ENCODE peak calls at places on chromosome 7, in ten cellular contexts. One of them, this sample, is unnamed.

GRCh38 chr7:151167197-151167911 is at the start of gene GBX1:
- DNase-seq in ovary: peak
- DNase-seq in glutamatergic neuron: peak
- DNase-seq in nephron progenitor cell: peak
- DNase-seq in HFF-Myc: no peak
- DNase-seq in COR-L47: peak
- DNase-seq in NCI-H1105 treated with DMSO at 0.1 percent for 48 hours: no peak
- DNase-seq in occipital lobe: no peak
- DNase-seq in neural crest cell: peak
- DNase-seq in left ventricle myocardium inferior: no peak
- DNase-seq in this sample: no peak

GRCh38 chr7:46651561-46652088 is 730.6 kb upstream of the IGFBP3 start:
- DNase-seq in ovary: no peak
- DNase-seq in glutamatergic neuron: no peak
- DNase-seq in nephron progenitor cell: no peak
- DNase-seq in HFF-Myc: no peak
- DNase-seq in COR-L47: no peak
- DNase-seq in NCI-H1105 treated with DMSO at 0.1 percent for 48 hours: no peak
- DNase-seq in occipital lobe: no peak
- DNase-seq in neural crest cell: no peak
- DNase-seq in left ventricle myocardium inferior: no peak
- DNase-seq in this sample: no peak

GRCh38 chr7:110841840-110842579 is 248.9 kb upstream of the LRRN3 start:
- DNase-seq in ovary: no peak
- DNase-seq in glutamatergic neuron: peak
- DNase-seq in nephron progenitor cell: peak
- DNase-seq in HFF-Myc: no peak
- DNase-seq in COR-L47: no peak
- DNase-seq in NCI-H1105 treated with DMSO at 0.1 percent for 48 hours: no peak
- DNase-seq in occipital lobe: no peak
- DNase-seq in neural crest cell: no peak
- DNase-seq in left ventricle myocardium inferior: no peak
- DNase-seq in this sample: no peak

GRCh38 chr7:32142649-32143048 is 72.4 kb upstream of the PDE1C start:
- DNase-seq in ovary: no peak
- DNase-seq in glutamatergic neuron: no peak
- DNase-seq in nephron progenitor cell: no peak
- DNase-seq in HFF-Myc: no peak
- DNase-seq in COR-L47: no peak
- DNase-seq in NCI-H1105 treated with DMSO at 0.1 percent for 48 hours: no peak
- DNase-seq in occipital lobe: no peak
- DNase-seq in neural crest cell: no peak
- DNase-seq in left ventricle myocardium inferior: no peak
- DNase-seq in this sample: no peak

GRCh38 chr7:2687338-2687869 is 598 bp upstream of the AMZ1 start:
- DNase-seq in ovary: no peak
- DNase-seq in glutamatergic neuron: no peak
- DNase-seq in nephron progenitor cell: no peak
- DNase-seq in HFF-Myc: no peak
- DNase-seq in COR-L47: no peak
- DNase-seq in NCI-H1105 treated with DMSO at 0.1 percent for 48 hours: peak
- DNase-seq in occipital lobe: no peak
- DNase-seq in neural crest cell: no peak
- DNase-seq in left ventricle myocardium inferior: no peak
- DNase-seq in this sample: no peak

GRCh38 chr7:149606826-149607225 is 109.2 kb upstream of the ZNF746 start:
- DNase-seq in ovary: no peak
- DNase-seq in glutamatergic neuron: no peak
- DNase-seq in nephron progenitor cell: no peak
- DNase-seq in HFF-Myc: no peak
- DNase-seq in COR-L47: no peak
- DNase-seq in NCI-H1105 treated with DMSO at 0.1 percent for 48 hours: no peak
- DNase-seq in occipital lobe: no peak
- DNase-seq in neural crest cell: no peak
- DNase-seq in left ventricle myocardium inferior: no peak
- DNase-seq in this sample: no peak

GRCh38 chr7:122602800-122603199 is 96.1 kb downstream of the RNF133 start:
- DNase-seq in ovary: no peak
- DNase-seq in glutamatergic neuron: no peak
- DNase-seq in nephron progenitor cell: no peak
- DNase-seq in HFF-Myc: no peak
- DNase-seq in COR-L47: no peak
- DNase-seq in NCI-H1105 treated with DMSO at 0.1 percent for 48 hours: peak
- DNase-seq in occipital lobe: no peak
- DNase-seq in neural crest cell: no peak
- DNase-seq in left ventricle myocardium inferior: no peak
- DNase-seq in this sample: no peak

GRCh38 chr7:40658731-40659130 is 523.9 kb downstream of the SUGCT start:
- DNase-seq in ovary: no peak
- DNase-seq in glutamatergic neuron: no peak
- DNase-seq in nephron progenitor cell: no peak
- DNase-seq in HFF-Myc: no peak
- DNase-seq in COR-L47: no peak
- DNase-seq in NCI-H1105 treated with DMSO at 0.1 percent for 48 hours: no peak
- DNase-seq in occipital lobe: no peak
- DNase-seq in neural crest cell: no peak
- DNase-seq in left ventricle myocardium inferior: no peak
- DNase-seq in this sample: no peak

GRCh38 chr7:128809363-128809762 is 17.6 kb downstream of the CCDC136 start:
- DNase-seq in ovary: no peak
- DNase-seq in glutamatergic neuron: no peak
- DNase-seq in nephron progenitor cell: no peak
- DNase-seq in HFF-Myc: no peak
- DNase-seq in COR-L47: peak
- DNase-seq in NCI-H1105 treated with DMSO at 0.1 percent for 48 hours: no peak
- DNase-seq in occipital lobe: no peak
- DNase-seq in neural crest cell: no peak
- DNase-seq in left ventricle myocardium inferior: no peak
- DNase-seq in this sample: no peak

GRCh38 chr7:123538189-123538714 is 3.9 kb upstream of the IQUB start:
- DNase-seq in ovary: no peak
- DNase-seq in glutamatergic neuron: no peak
- DNase-seq in nephron progenitor cell: no peak
- DNase-seq in HFF-Myc: peak
- DNase-seq in COR-L47: no peak
- DNase-seq in NCI-H1105 treated with DMSO at 0.1 percent for 48 hours: no peak
- DNase-seq in occipital lobe: no peak
- DNase-seq in neural crest cell: no peak
- DNase-seq in left ventricle myocardium inferior: no peak
- DNase-seq in this sample: no peak

GRCh38 chr7:107147464-107148214 is 21.2 kb upstream of the HBP1 start:
- DNase-seq in ovary: no peak
- DNase-seq in glutamatergic neuron: peak
- DNase-seq in nephron progenitor cell: no peak
- DNase-seq in HFF-Myc: no peak
- DNase-seq in COR-L47: no peak
- DNase-seq in NCI-H1105 treated with DMSO at 0.1 percent for 48 hours: peak
- DNase-seq in occipital lobe: no peak
- DNase-seq in neural crest cell: no peak
- DNase-seq in left ventricle myocardium inferior: no peak
- DNase-seq in this sample: no peak

GRCh38 chr7:73725703-73726466 is 6.4 kb upstream of the STX1A start:
- DNase-seq in ovary: peak
- DNase-seq in glutamatergic neuron: peak
- DNase-seq in nephron progenitor cell: peak
- DNase-seq in HFF-Myc: peak
- DNase-seq in COR-L47: peak
- DNase-seq in NCI-H1105 treated with DMSO at 0.1 percent for 48 hours: peak
- DNase-seq in occipital lobe: peak
- DNase-seq in neural crest cell: peak
- DNase-seq in left ventricle myocardium inferior: peak
- DNase-seq in this sample: peak

GRCh38 chr7:100570954-100571828 is 2.5 kb downstream of the SAP25 start:
- DNase-seq in ovary: no peak
- DNase-seq in glutamatergic neuron: no peak
- DNase-seq in nephron progenitor cell: peak
- DNase-seq in HFF-Myc: no peak
- DNase-seq in COR-L47: no peak
- DNase-seq in NCI-H1105 treated with DMSO at 0.1 percent for 48 hours: no peak
- DNase-seq in occipital lobe: no peak
- DNase-seq in neural crest cell: no peak
- DNase-seq in left ventricle myocardium inferior: no peak
- DNase-seq in this sample: no peak

GRCh38 chr7:3861371-3861770 is 560.3 kb downstream of the SDK1 start:
- DNase-seq in ovary: no peak
- DNase-seq in glutamatergic neuron: no peak
- DNase-seq in nephron progenitor cell: no peak
- DNase-seq in HFF-Myc: no peak
- DNase-seq in COR-L47: no peak
- DNase-seq in NCI-H1105 treated with DMSO at 0.1 percent for 48 hours: no peak
- DNase-seq in occipital lobe: no peak
- DNase-seq in neural crest cell: no peak
- DNase-seq in left ventricle myocardium inferior: no peak
- DNase-seq in this sample: no peak

GRCh38 chr7:38539477-38540081 is 91.6 kb downstream of the AMPH start:
- DNase-seq in ovary: no peak
- DNase-seq in glutamatergic neuron: no peak
- DNase-seq in nephron progenitor cell: no peak
- DNase-seq in HFF-Myc: no peak
- DNase-seq in COR-L47: no peak
- DNase-seq in NCI-H1105 treated with DMSO at 0.1 percent for 48 hours: no peak
- DNase-seq in occipital lobe: no peak
- DNase-seq in neural crest cell: no peak
- DNase-seq in left ventricle myocardium inferior: no peak
- DNase-seq in this sample: no peak

GRCh38 chr7:92740713-92741126 is 95.7 kb downstream of the CDK6 start:
- DNase-seq in ovary: no peak
- DNase-seq in glutamatergic neuron: no peak
- DNase-seq in nephron progenitor cell: no peak
- DNase-seq in HFF-Myc: no peak
- DNase-seq in COR-L47: no peak
- DNase-seq in NCI-H1105 treated with DMSO at 0.1 percent for 48 hours: no peak
- DNase-seq in occipital lobe: no peak
- DNase-seq in neural crest cell: no peak
- DNase-seq in left ventricle myocardium inferior: no peak
- DNase-seq in this sample: no peak

GRCh38 chr7:159140170-159140910 is 4.3 kb downstream of the VIPR2 start:
- DNase-seq in ovary: peak
- DNase-seq in glutamatergic neuron: no peak
- DNase-seq in nephron progenitor cell: no peak
- DNase-seq in HFF-Myc: no peak
- DNase-seq in COR-L47: no peak
- DNase-seq in NCI-H1105 treated with DMSO at 0.1 percent for 48 hours: no peak
- DNase-seq in occipital lobe: no peak
- DNase-seq in neural crest cell: no peak
- DNase-seq in left ventricle myocardium inferior: no peak
- DNase-seq in this sample: no peak

GRCh38 chr7:133320887-133321286 is 68.0 kb downstream of the EXOC4 start:
- DNase-seq in ovary: no peak
- DNase-seq in glutamatergic neuron: no peak
- DNase-seq in nephron progenitor cell: no peak
- DNase-seq in HFF-Myc: no peak
- DNase-seq in COR-L47: no peak
- DNase-seq in NCI-H1105 treated with DMSO at 0.1 percent for 48 hours: no peak
- DNase-seq in occipital lobe: no peak
- DNase-seq in neural crest cell: no peak
- DNase-seq in left ventricle myocardium inferior: no peak
- DNase-seq in this sample: no peak

GRCh38 chr7:111730476-111731300 is 168.4 kb upstream of the IMMP2L start:
- DNase-seq in ovary: no peak
- DNase-seq in glutamatergic neuron: no peak
- DNase-seq in nephron progenitor cell: no peak
- DNase-seq in HFF-Myc: no peak
- DNase-seq in COR-L47: peak
- DNase-seq in NCI-H1105 treated with DMSO at 0.1 percent for 48 hours: peak
- DNase-seq in occipital lobe: no peak
- DNase-seq in neural crest cell: no peak
- DNase-seq in left ventricle myocardium inferior: no peak
- DNase-seq in this sample: no peak

GRCh38 chr7:127409629-127410028 is 17.1 kb upstream of the ZNF800 start:
- DNase-seq in ovary: no peak
- DNase-seq in glutamatergic neuron: no peak
- DNase-seq in nephron progenitor cell: no peak
- DNase-seq in HFF-Myc: no peak
- DNase-seq in COR-L47: no peak
- DNase-seq in NCI-H1105 treated with DMSO at 0.1 percent for 48 hours: no peak
- DNase-seq in occipital lobe: no peak
- DNase-seq in neural crest cell: no peak
- DNase-seq in left ventricle myocardium inferior: no peak
- DNase-seq in this sample: no peak

GRCh38 chr7:117282239-117282812 is 40.5 kb downstream of the WNT2 start:
- DNase-seq in ovary: no peak
- DNase-seq in glutamatergic neuron: no peak
- DNase-seq in nephron progenitor cell: no peak
- DNase-seq in HFF-Myc: no peak
- DNase-seq in COR-L47: no peak
- DNase-seq in NCI-H1105 treated with DMSO at 0.1 percent for 48 hours: no peak
- DNase-seq in occipital lobe: no peak
- DNase-seq in neural crest cell: no peak
- DNase-seq in left ventricle myocardium inferior: no peak
- DNase-seq in this sample: no peak

GRCh38 chr7:18004372-18004771 is 23.3 kb downstream of the PRPS1L1 start:
- DNase-seq in ovary: no peak
- DNase-seq in glutamatergic neuron: no peak
- DNase-seq in nephron progenitor cell: no peak
- DNase-seq in HFF-Myc: no peak
- DNase-seq in COR-L47: no peak
- DNase-seq in NCI-H1105 treated with DMSO at 0.1 percent for 48 hours: no peak
- DNase-seq in occipital lobe: no peak
- DNase-seq in neural crest cell: no peak
- DNase-seq in left ventricle myocardium inferior: no peak
- DNase-seq in this sample: no peak

GRCh38 chr7:50851891-50852290 is 69.2 kb upstream of the GRB10 start:
- DNase-seq in ovary: no peak
- DNase-seq in glutamatergic neuron: no peak
- DNase-seq in nephron progenitor cell: no peak
- DNase-seq in HFF-Myc: no peak
- DNase-seq in COR-L47: no peak
- DNase-seq in NCI-H1105 treated with DMSO at 0.1 percent for 48 hours: no peak
- DNase-seq in occipital lobe: no peak
- DNase-seq in neural crest cell: no peak
- DNase-seq in left ventricle myocardium inferior: no peak
- DNase-seq in this sample: no peak